ENCODE peak calls at places on chromosomes 4 and X, in six cellular contexts. W is HepG2, K is K562, L is H1, F is GM12878, R is GM12891. A is an unnamed sample.
A peak's percentile ranks its signal among the peaks of the same experiment; 100 is the strongest.

GRCh38 chrX:119654112-119654531 is 38.8 kb downstream of the SEPTIN6 start:
- DNase-seq in K (no peak), L (no peak), R (no peak), F (no peak), W (no peak), A (no peak)

GRCh38 chr4:82217986-82218715 is 155.6 kb downstream of the HNRNPD start:
- DNase-seq in W (no peak), L (no peak), K (no peak), F (no peak), R (no peak), A (no peak)

GRCh38 chrX:8504451-8504850 is 39.8 kb downstream of the VCX3B start:
- DNase-seq in L (no peak), W (no peak), F (no peak), R (no peak), K (no peak), A (no peak)

GRCh38 chr4:17468638-17469221 is 43.2 kb downstream of the QDPR start:
- DNase-seq in L (no peak), R (no peak), W (peak; percentile 13), K (peak; percentile 52), F (no peak), A (no peak)

GRCh38 chr4:2335729-2336101 is 73.8 kb upstream of the MXD4 start:
- DNase-seq in F (no peak), W (no peak), K (no peak), L (no peak), R (no peak), A (no peak)

GRCh38 chrX:136192839-136193414 is 45.6 kb downstream of the FHL1 start:
- DNase-seq in L (no peak), K (no peak), W (no peak), F (no peak), R (no peak), A (no peak)

GRCh38 chrX:24113161-24113560 is 36.4 kb upstream of the ZFX start:
- DNase-seq in L (no peak), R (no peak), K (no peak), W (no peak), F (no peak), A (no peak)

GRCh38 chrX:38805294-38806053 is 4.2 kb downstream of the MID1IP1 start:
- DNase-seq in W (peak; percentile 56), F (no peak), K (peak; percentile 19), L (peak; percentile 47), R (no peak), A (peak; percentile 25)

GRCh38 chr4:38752393-38752961 is 30.3 kb downstream of the TLR10 start:
- DNase-seq in W (no peak), L (no peak), F (peak; percentile 62), K (no peak), R (no peak), A (peak; percentile 32)

GRCh38 chrX:84748965-84749656 is 246.9 kb upstream of the HDX start:
- DNase-seq in F (no peak), R (no peak), K (no peak), W (no peak), L (no peak), A (no peak)

GRCh38 chr4:26589699-26590098 is 5.8 kb downstream of the TBC1D19 start:
- DNase-seq in K (no peak), W (no peak), F (no peak), R (no peak), L (no peak), A (no peak)

GRCh38 chr4:83867221-83867620 is 331.3 kb downstream of the GPAT3 start:
- DNase-seq in R (no peak), F (no peak), K (no peak), L (no peak), W (no peak), A (no peak)

GRCh38 chr4:164977243-164978164 is at the start of gene TRIM61:
- DNase-seq in L (peak; percentile 83), W (no peak), R (no peak), K (peak; percentile 11), F (peak; percentile 54), A (peak; percentile 62)

GRCh38 chr4:57037982-57038604 is 59.4 kb downstream of the POLR2B start:
- DNase-seq in L (peak; percentile 93), F (no peak), R (no peak), W (peak; percentile 34), K (peak; percentile 59), A (peak; percentile 15)

GRCh38 chr4:147682755-147683154 is 1.2 kb downstream of the PRMT9 start:
- DNase-seq in K (no peak), F (no peak), L (no peak), W (no peak), R (no peak), A (no peak)

GRCh38 chr4:147678121-147678520 is 5.8 kb downstream of the PRMT9 start:
- DNase-seq in W (no peak), K (no peak), L (no peak), R (no peak), F (no peak), A (no peak)

GRCh38 chr4:147683717-147684700 is at the start of gene PRMT9:
- DNase-seq in L (peak; percentile 93), F (peak; percentile 74), W (peak; percentile 81), R (peak; percentile 91), K (peak; percentile 89), A (peak; percentile 89)

GRCh38 chr4:147678796-147679549 is 5.0 kb downstream of the PRMT9 start:
- DNase-seq in L (peak; percentile 75), F (no peak), W (peak; percentile 22), R (no peak), K (no peak), A (no peak)

GRCh38 chr4:147683172-147683571 is 791 bp downstream of the PRMT9 start:
- DNase-seq in F (no peak), K (peak; percentile 9), L (no peak), W (peak; percentile 12), R (no peak), A (no peak)
- TF ChIP-seq POLR2A in F (no peak), K (no peak), L (no peak), W (no peak), R (no peak), A (no peak)

GRCh38 chrX:10062352-10062751 is 94.4 kb upstream of the CLCN4 start:
- DNase-seq in K (no peak), L (no peak), W (no peak), F (peak; percentile 45), R (no peak), A (no peak)
- TF ChIP-seq TAF1 in K (no peak), L (no peak), W (no peak), F (no peak), R (no peak), A (no peak)

GRCh38 chr4:186104114-186104894 is at the start of gene FAM149A:
- DNase-seq in W (no peak), L (peak; percentile 70), F (no peak), K (no peak), R (peak; percentile 70), A (peak; percentile 61)
- TF ChIP-seq POLR2A in W (no peak), L (no peak), F (no peak), K (no peak), R (no peak), A (no peak)

GRCh38 chr4:183840311-183840710 is 64.8 kb upstream of the STOX2 start:
- DNase-seq in L (peak; percentile 86), W (peak; percentile 60), K (peak; percentile 62), F (peak; percentile 5), R (peak; percentile 42), A (peak; percentile 40)
- TF ChIP-seq TAF1 in L (no peak), W (no peak), K (no peak), F (no peak), R (no peak), A (no peak)

GRCh38 chr4:73181231-73181630 is 77.4 kb downstream of the ANKRD17 start:
- DNase-seq in K (no peak), F (no peak), R (no peak), W (no peak), L (no peak), A (no peak)
- TF ChIP-seq POLR2A in K (no peak), F (no peak), R (no peak), W (no peak), L (no peak), A (no peak)

GRCh38 chr4:189279188-189279587 is 661.5 kb upstream of the FRG1 start:
- DNase-seq in W (no peak), L (no peak), R (no peak), K (no peak), F (no peak), A (no peak)

GRCh38 chr4:189278559-189279165 is 662.0 kb upstream of the FRG1 start:
- DNase-seq in W (no peak), K (no peak), F (no peak), L (no peak), R (no peak), A (no peak)
- TF ChIP-seq TAF1 in W (no peak), K (no peak), F (no peak), L (no peak), R (no peak), A (no peak)

GRCh38 chr4:41216294-41217019 is 2.1 kb upstream of the APBB2 start:
- DNase-seq in F (peak; percentile 55), K (peak; percentile 75), R (peak; percentile 75), L (peak; percentile 91), W (peak; percentile 84), A (peak; percentile 73)
- TF ChIP-seq POLR2A in F (peak; percentile 96), K (no peak), R (peak; percentile 67), L (peak; percentile 89), W (peak; percentile 71), A (peak; percentile 78)

A was measured in GM12892.